ENCODE peak calls at places on chromosomes 7 and 10, in six cellular contexts. N is sigmoid colon, U is BE2C, D is heart left ventricle, M is prostate gland, I is pancreas. C is an unnamed sample.
A peak's percentile ranks its signal among the peaks of the same experiment; 100 is the strongest.

GRCh38 chr10:85919358-85920022 is 447.1 kb downstream of the GRID1 start:
- DNase-seq in N (no peak), U (no peak), D (no peak), M (peak; percentile 27), I (no peak), C (peak; percentile 16)

GRCh38 chr10:123213192-123213591 is 59.0 kb downstream of the BUB3 start:
- DNase-seq in N (no peak), U (no peak), D (no peak), M (no peak), I (no peak), C (no peak)

GRCh38 chr7:16708980-16709379 is 44.6 kb upstream of the TSPAN13 start:
- DNase-seq in N (no peak), U (no peak), D (peak; percentile 41), M (no peak), I (no peak), C (no peak)

GRCh38 chr10:50367732-50368131 is 116.4 kb upstream of the ASAH2 start:
- DNase-seq in N (no peak), U (peak; percentile 19), D (no peak), M (no peak), I (no peak), C (no peak)

GRCh38 chr10:119415536-119416527 is 126.7 kb downstream of the RGS10 start:
- DNase-seq in N (no peak), U (peak; percentile 36), D (no peak), M (no peak), I (no peak), C (no peak)

GRCh38 chr7:106462365-106462859 is 177.6 kb upstream of the NAMPT start:
- DNase-seq in N (no peak), U (no peak), D (no peak), M (no peak), I (no peak), C (no peak)

GRCh38 chr7:26705567-26705966 is 158.8 kb downstream of the SKAP2 start:
- DNase-seq in N (no peak), U (no peak), D (no peak), M (peak; percentile 43), I (no peak), C (no peak)

GRCh38 chr10:74113546-74113945 is 37.1 kb downstream of the AP3M1 start:
- DNase-seq in N (no peak), U (no peak), D (no peak), M (peak; percentile 16), I (no peak), C (no peak)

GRCh38 chr7:151088856-151089699 is 2.8 kb downstream of the AGAP3 start:
- DNase-seq in N (peak; percentile 93), U (peak; percentile 74), D (peak; percentile 82), M (peak; percentile 74), I (peak; percentile 76), C (peak; percentile 70)

DNA sequence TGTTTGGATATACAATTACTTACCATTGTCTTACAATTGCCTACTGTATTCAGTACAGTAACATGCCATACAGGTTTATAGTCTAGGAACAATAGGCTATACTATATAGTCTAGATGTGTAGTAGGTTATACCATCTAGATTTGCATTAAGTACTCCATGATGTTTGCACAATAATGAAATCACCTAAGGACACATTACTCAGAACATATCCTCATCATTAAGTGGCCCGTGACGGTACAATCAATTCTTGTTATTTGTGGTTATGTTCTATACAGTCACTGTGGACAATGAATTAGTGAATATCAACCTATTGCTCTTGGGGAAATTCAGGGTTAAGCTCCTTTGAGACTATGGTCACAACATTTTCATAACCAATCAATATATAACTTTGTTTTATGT is 75.6 kb downstream of the MICU1 start:
- DNase-seq in N (no peak), U (no peak), D (no peak), M (no peak), I (no peak), C (no peak)
- H3K4me1 ChIP-seq in N (no peaks in the 10 kb centered on the region), U (no peaks in the 10 kb centered on the region), D (no peaks in the 10 kb centered on the region), M (no peaks in the 10 kb centered on the region), I (no peaks in the 10 kb centered on the region), C (no peaks in the 10 kb centered on the region)

GRCh38 chr10:96377816-96378294 is 19.1 kb upstream of the OPALIN start:
- DNase-seq in N (peak; percentile 97), U (no peak), D (peak; percentile 64), M (no peak), I (no peak), C (no peak)
- TF ChIP-seq CTCF in N (no peak), U (no peak), D (peak; percentile 11), M (no peak), I (no peak), C (no peak)

DNA sequence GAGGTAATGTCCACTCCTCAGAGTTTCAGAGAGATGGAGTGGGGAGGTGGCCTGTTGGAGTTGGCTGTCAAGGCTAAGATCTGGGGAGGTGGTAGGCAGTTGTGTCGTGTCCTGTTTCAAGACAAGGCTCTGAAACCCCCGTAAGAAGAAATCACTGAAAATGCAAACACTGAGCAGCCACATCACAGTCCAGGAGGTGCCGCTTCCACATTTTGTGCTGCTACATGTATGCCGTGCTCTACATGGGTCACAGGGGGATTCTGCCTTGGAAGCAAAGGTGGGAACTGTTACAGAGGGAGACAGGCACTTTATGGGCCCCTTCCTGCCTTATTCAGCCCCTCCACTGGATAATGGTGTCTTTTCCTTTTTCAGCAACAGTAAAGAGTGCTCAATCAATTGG is 11.9 kb downstream of the WDR91 start:
- DNase-seq in N (no peak), U (no peak), D (no peak), M (no peak), I (no peak), C (no peak)
- H3K36me3 ChIP-seq in N (peaks cover 99% of the 10 kb centered on the region), U (no peaks in the 10 kb centered on the region), D (peaks cover 82% of the 10 kb centered on the region), M (peaks cover 4% of the 10 kb centered on the region), I (peaks cover 74% of the 10 kb centered on the region), C (peaks cover 48% of the 10 kb centered on the region)

GRCh38 chr7:130972201-130972600 is 238.2 kb upstream of the KLF14 start:
- DNase-seq in N (no peak), U (no peak), D (no peak), M (no peak), I (no peak), C (no peak)

GRCh38 chr7:130971297-130971696 is 237.3 kb upstream of the KLF14 start:
- DNase-seq in N (no peak), U (no peak), D (no peak), M (no peak), I (no peak), C (no peak)

GRCh38 chr7:130973637-130974036 is 239.6 kb upstream of the KLF14 start:
- DNase-seq in N (no peak), U (no peak), D (no peak), M (no peak), I (no peak), C (no peak)

GRCh38 chr7:130970196-130970595 is 236.2 kb upstream of the KLF14 start:
- DNase-seq in N (no peak), U (no peak), D (no peak), M (no peak), I (no peak), C (no peak)

DNA sequence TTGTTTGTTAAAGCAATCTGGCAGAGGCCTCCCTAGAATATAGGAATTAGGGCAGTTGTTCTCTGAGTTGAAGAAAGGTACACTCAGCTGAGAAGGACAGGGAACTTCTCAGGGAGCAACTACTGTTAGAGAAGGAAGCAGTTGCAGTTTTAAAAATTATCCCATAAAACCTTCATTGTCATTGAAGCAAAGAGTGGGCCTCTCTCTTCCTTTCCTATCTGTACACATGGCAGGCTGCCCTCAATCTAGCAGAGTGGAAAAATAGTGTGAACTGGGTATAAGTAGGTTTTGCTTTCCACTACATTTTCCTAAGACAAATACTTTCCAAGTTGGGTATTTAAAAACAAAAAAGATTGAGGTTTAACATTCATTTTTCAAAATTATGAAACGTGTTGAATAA is 236.7 kb upstream of the KLF14 start:
- DNase-seq in N (no peak), U (no peak), D (no peak), M (no peak), I (no peak), C (no peak)
- H3K4me1 ChIP-seq in N (peaks cover 16% of the 10 kb centered on the region), U (no peaks in the 10 kb centered on the region), D (peaks cover 13% of the 10 kb centered on the region), M (no peaks in the 10 kb centered on the region), I (peaks cover 15% of the 10 kb centered on the region), C (peaks cover 8% of the 10 kb centered on the region)